ENCODE peak calls at places on chromosome 3, in ten cellular contexts. J is HT-29, D is NCI-H1105, M is RCC 7860, T is AG09319, G is GM13977, C is EL, U is cardiac muscle cell, V is head of caudate nucleus, Y is amniotic epithelial cell. K is an unnamed sample.

GRCh38 chr3:128241741-128242140 is 88.5 kb downstream of the EEFSEC start:
- DNase-seq in J (no peak), D (no peak), M (no peak), T (no peak), G (no peak), C (no peak), U (no peak), V (no peak), Y (no peak), K (no peak)

GRCh38 chr3:24100694-24101402 is 155.8 kb downstream of the NR1D2 start:
- DNase-seq in J (peak), D (no peak), M (peak), T (no peak), G (no peak), C (no peak), U (peak), V (no peak), Y (no peak), K (peak)

GRCh38 chr3:178419078-178419477 is 117.2 kb upstream of the KCNMB2 start:
- DNase-seq in J (no peak), D (no peak), M (no peak), T (no peak), G (no peak), C (peak), U (peak), V (no peak), Y (peak), K (no peak)

GRCh38 chr3:123658118-123658859 is 73.4 kb upstream of the HACD2 start:
- DNase-seq in J (no peak), D (no peak), M (no peak), T (no peak), G (no peak), C (peak), U (peak), V (peak), Y (peak), K (peak)

GRCh38 chr3:61912158-61912557 is 350.8 kb downstream of the PTPRG start:
- DNase-seq in J (no peak), D (no peak), M (no peak), T (no peak), G (no peak), C (no peak), U (no peak), V (no peak), Y (no peak), K (no peak)

GRCh38 chr3:134279466-134279865 is 28.8 kb upstream of the RYK start:
- DNase-seq in J (no peak), D (no peak), M (no peak), T (no peak), G (no peak), C (no peak), U (peak), V (no peak), Y (peak), K (no peak)

GRCh38 chr3:10632741-10633140 is 127.4 kb upstream of the ATP2B2 start:
- DNase-seq in J (no peak), D (no peak), M (no peak), T (no peak), G (no peak), C (no peak), U (no peak), V (no peak), Y (no peak), K (no peak)

GRCh38 chr3:189626286-189626685 is 4.9 kb upstream of the TP63 start:
- DNase-seq in J (no peak), D (no peak), M (no peak), T (no peak), G (no peak), C (no peak), U (no peak), V (no peak), Y (no peak), K (no peak)

GRCh38 chr3:188979669-188980311 is 192.0 kb upstream of the TPRG1 start:
- DNase-seq in J (no peak), D (peak), M (no peak), T (no peak), G (no peak), C (no peak), U (no peak), V (no peak), Y (no peak), K (no peak)

GRCh38 chr3:2024037-2024436 is 74.6 kb upstream of the CNTN4 start:
- DNase-seq in J (no peak), D (no peak), M (no peak), T (no peak), G (no peak), C (no peak), U (no peak), V (no peak), Y (no peak), K (no peak)

GRCh38 chr3:194906970-194907629 is 221.4 kb downstream of the FAM43A start:
- DNase-seq in J (no peak), D (no peak), M (no peak), T (no peak), G (no peak), C (no peak), U (no peak), V (no peak), Y (no peak), K (no peak)

K was measured in body of pancreas.